ENCODE peak calls at places on chromosomes 11 and 22, in seven cellular contexts. One of them, this sample, is unnamed.

GRCh38 chr11:102446606-102447005 is 6.0 kb downstream of the TMEM123 start:
- DNase-seq in natural killer cell: no peak
- DNase-seq in dorsolateral prefrontal cortex: no peak
- DNase-seq in GM06990: no peak
- DNase-seq in CD8-positive, alpha-beta T cell: no peak
- DNase-seq in AG09319: no peak
- DNase-seq in Caco-2: no peak
- DNase-seq in this sample: no peak

GRCh38 chr11:26613759-26614158 is 41.7 kb upstream of the MUC15 start:
- DNase-seq in natural killer cell: no peak
- DNase-seq in dorsolateral prefrontal cortex: no peak
- DNase-seq in GM06990: no peak
- DNase-seq in CD8-positive, alpha-beta T cell: no peak
- DNase-seq in AG09319: no peak
- DNase-seq in Caco-2: no peak
- DNase-seq in this sample: no peak

GRCh38 chr22:35525687-35526332 is 14.8 kb upstream of the RASD2 start:
- DNase-seq in natural killer cell: no peak
- DNase-seq in dorsolateral prefrontal cortex: no peak
- DNase-seq in GM06990: no peak
- DNase-seq in CD8-positive, alpha-beta T cell: no peak
- DNase-seq in AG09319: no peak
- DNase-seq in Caco-2: no peak
- DNase-seq in this sample: no peak

GRCh38 chr11:124172076-124172475 is 11.1 kb upstream of the OR10D3 start:
- DNase-seq in natural killer cell: no peak
- DNase-seq in dorsolateral prefrontal cortex: no peak
- DNase-seq in GM06990: no peak
- DNase-seq in CD8-positive, alpha-beta T cell: no peak
- DNase-seq in AG09319: no peak
- DNase-seq in Caco-2: no peak
- DNase-seq in this sample: no peak

GRCh38 chr22:40547729-40548143 is 88.8 kb downstream of the MRTFA start:
- DNase-seq in natural killer cell: no peak
- DNase-seq in dorsolateral prefrontal cortex: no peak
- DNase-seq in GM06990: no peak
- DNase-seq in CD8-positive, alpha-beta T cell: no peak
- DNase-seq in AG09319: no peak
- DNase-seq in Caco-2: no peak
- DNase-seq in this sample: no peak

GRCh38 chr11:125201525-125202121 is 37.1 kb downstream of the PKNOX2 start:
- DNase-seq in natural killer cell: no peak
- DNase-seq in dorsolateral prefrontal cortex: no peak
- DNase-seq in GM06990: no peak
- DNase-seq in CD8-positive, alpha-beta T cell: no peak
- DNase-seq in AG09319: no peak
- DNase-seq in Caco-2: no peak
- DNase-seq in this sample: no peak

GRCh38 chr22:48717883-48718817 is 1109.5 kb downstream of the BRD1 start:
- DNase-seq in natural killer cell: no peak
- DNase-seq in dorsolateral prefrontal cortex: no peak
- DNase-seq in GM06990: no peak
- DNase-seq in CD8-positive, alpha-beta T cell: no peak
- DNase-seq in AG09319: no peak
- DNase-seq in Caco-2: peak; percentile 12
- DNase-seq in this sample: no peak

GRCh38 chr22:41656515-41656914 is 32.2 kb downstream of the SNU13 start:
- DNase-seq in natural killer cell: no peak
- DNase-seq in dorsolateral prefrontal cortex: no peak
- DNase-seq in GM06990: no peak
- DNase-seq in CD8-positive, alpha-beta T cell: no peak
- DNase-seq in AG09319: no peak
- DNase-seq in Caco-2: no peak
- DNase-seq in this sample: no peak

GRCh38 chr11:10893713-10894112 is 35.9 kb upstream of the ZBED5 start:
- DNase-seq in natural killer cell: no peak
- DNase-seq in dorsolateral prefrontal cortex: no peak
- DNase-seq in GM06990: no peak
- DNase-seq in CD8-positive, alpha-beta T cell: no peak
- DNase-seq in AG09319: no peak
- DNase-seq in Caco-2: peak; percentile 63
- DNase-seq in this sample: no peak

DNA sequence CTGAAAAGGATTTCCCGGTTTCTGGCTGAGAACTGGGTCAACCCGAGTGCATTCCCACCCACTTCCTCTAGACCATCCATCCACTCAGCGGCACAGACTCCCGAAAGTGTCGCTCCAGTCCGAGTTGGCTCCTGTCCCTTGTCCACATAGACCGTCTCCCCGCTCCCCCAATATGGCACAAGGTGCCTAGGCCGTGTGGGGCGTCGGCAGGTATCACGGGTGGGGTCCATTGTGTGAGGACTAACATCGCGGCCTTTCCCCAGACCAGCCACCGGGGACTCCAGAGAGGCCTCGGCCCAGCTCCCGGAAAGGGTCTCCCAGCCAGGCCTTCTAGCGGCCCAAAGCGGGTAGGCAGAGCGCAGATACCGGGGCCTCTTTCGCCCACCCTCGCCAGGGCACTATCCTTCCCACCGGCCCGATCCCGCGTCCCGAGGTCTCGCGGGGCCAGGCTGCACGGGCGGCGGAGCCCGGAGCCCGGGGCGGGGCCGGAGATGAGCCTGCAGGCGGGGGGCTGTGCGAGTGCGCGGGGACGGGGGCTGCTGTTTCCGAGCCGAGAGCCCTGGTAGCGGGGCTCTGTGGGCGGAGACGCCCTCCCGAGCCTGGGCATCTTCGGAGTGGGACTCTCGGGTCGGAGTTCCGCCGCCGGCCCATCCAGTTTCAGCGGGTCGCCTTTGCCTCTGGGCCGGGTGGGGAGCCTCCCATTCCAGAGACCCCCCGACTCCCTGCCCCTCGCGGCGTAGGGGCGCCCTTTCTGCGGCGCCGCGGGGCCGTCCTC is 21.1 kb downstream of the SERPINH1 start:
- DNase-seq in natural killer cell: peak; percentile 42
- DNase-seq in dorsolateral prefrontal cortex: no peak
- DNase-seq in GM06990: peak; percentile 66
- DNase-seq in CD8-positive, alpha-beta T cell: peak; percentile 66
- DNase-seq in AG09319: no peak
- DNase-seq in Caco-2: peak; percentile 90
- DNase-seq in this sample: peak; percentile 87
- TF ChIP-seq CTCF in natural killer cell: no peak
- TF ChIP-seq CTCF in dorsolateral prefrontal cortex: peak; percentile 35
- TF ChIP-seq CTCF in GM06990: peak; percentile 32
- TF ChIP-seq CTCF in CD8-positive, alpha-beta T cell: no peak
- TF ChIP-seq CTCF in AG09319: peak; percentile 25
- TF ChIP-seq CTCF in Caco-2: peak; percentile 58
- TF ChIP-seq CTCF in this sample: no peak

GRCh38 chr11:2878782-2879181 is 6.8 kb downstream of the CDKN1C start:
- DNase-seq in natural killer cell: no peak
- DNase-seq in dorsolateral prefrontal cortex: no peak
- DNase-seq in GM06990: no peak
- DNase-seq in CD8-positive, alpha-beta T cell: no peak
- DNase-seq in AG09319: no peak
- DNase-seq in Caco-2: no peak
- DNase-seq in this sample: no peak
- TF ChIP-seq CTCF in natural killer cell: no peak
- TF ChIP-seq CTCF in dorsolateral prefrontal cortex: no peak
- TF ChIP-seq CTCF in GM06990: no peak
- TF ChIP-seq CTCF in CD8-positive, alpha-beta T cell: no peak
- TF ChIP-seq CTCF in AG09319: no peak
- TF ChIP-seq CTCF in Caco-2: no peak
- TF ChIP-seq CTCF in this sample: no peak

DNA sequence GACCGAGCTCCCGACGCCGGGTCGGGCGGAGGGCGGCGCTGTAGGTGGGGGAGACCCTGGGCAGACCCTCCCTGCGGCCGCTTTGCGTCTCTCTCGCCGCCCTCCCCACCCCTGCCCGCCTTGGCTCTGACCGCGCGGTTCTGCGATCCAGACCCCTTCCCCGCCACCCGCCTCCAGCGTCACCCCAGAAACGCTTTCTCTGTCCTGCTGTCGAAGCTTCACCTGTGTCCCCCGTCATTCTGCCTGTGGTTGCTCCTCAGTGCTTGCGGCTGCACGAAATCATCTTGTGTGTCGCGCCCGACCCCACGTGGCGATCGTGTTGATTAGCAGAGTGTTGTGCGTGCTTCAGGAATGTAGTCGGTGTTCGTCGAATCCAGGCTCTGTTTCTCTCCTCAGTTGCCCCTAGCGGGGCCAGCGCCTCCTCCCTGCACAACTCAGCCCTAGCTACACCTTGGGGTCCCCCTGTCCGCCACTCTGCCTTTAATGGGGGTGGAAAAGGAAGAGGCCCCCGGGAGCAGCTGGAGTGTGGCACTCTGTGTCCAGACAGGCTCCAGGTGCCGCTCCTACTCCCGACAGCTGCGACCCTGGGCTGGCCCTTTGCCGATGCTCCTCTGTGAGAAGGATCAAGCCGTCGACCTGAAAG is 851 bp downstream of the PTDSS2 start:
- DNase-seq in natural killer cell: peak; percentile 58
- DNase-seq in dorsolateral prefrontal cortex: peak; percentile 77
- DNase-seq in GM06990: peak; percentile 65
- DNase-seq in CD8-positive, alpha-beta T cell: peak; percentile 90
- DNase-seq in AG09319: no peak
- DNase-seq in Caco-2: peak; percentile 84
- DNase-seq in this sample: no peak
- TF ChIP-seq CTCF in natural killer cell: no peak
- TF ChIP-seq CTCF in dorsolateral prefrontal cortex: no peak
- TF ChIP-seq CTCF in GM06990: peak; percentile 32
- TF ChIP-seq CTCF in CD8-positive, alpha-beta T cell: peak; percentile 65
- TF ChIP-seq CTCF in AG09319: no peak
- TF ChIP-seq CTCF in Caco-2: peak; percentile 40
- TF ChIP-seq CTCF in this sample: peak; percentile 42

DNA sequence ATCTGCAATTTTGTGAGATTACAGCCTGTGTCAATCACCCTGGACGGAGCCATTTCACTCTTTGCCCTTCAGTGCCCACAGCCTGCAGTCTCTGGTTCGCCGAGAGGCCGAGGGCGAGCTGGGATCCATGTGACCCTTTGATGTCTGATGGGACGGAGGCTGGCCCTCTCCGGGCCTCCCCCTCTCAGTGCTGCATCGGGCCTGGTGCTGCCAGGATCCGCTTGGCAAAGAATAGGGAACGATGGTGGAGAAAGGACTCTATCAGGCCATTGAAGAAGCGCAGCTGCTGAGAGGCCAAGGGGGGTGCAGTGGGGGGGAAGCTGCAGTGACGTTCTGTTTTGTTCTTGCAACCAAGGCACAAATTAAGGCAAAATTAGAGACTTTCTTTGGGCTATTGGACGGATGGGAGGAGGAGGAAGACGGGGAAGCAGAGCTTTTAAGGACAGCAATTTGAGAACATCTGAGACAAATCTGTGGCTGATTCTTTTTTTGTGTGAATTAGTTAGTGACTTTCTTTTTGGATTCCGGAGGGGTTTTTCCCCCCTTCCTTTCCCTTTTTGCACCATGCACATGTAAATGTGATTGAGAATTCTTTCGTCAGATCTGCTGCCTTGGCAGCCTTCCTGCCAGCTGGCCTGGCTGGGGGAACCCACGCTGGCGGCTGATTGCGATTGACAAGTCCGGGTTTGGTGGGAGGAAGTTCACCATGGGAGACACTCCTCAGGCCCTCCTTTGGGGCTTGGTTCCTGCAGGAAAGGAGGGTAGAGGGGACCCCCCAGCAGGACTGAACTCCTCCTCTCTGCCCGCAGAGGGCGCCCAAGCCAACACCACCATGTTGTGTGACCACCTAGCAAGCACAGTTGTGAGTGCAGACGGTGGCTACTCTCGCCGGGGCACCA is 214.5 kb downstream of the NTM start:
- DNase-seq in natural killer cell: no peak
- DNase-seq in dorsolateral prefrontal cortex: peak; percentile 98
- DNase-seq in GM06990: no peak
- DNase-seq in CD8-positive, alpha-beta T cell: no peak
- DNase-seq in AG09319: no peak
- DNase-seq in Caco-2: no peak
- DNase-seq in this sample: no peak
- TF ChIP-seq CTCF in natural killer cell: no peak
- TF ChIP-seq CTCF in dorsolateral prefrontal cortex: peak; percentile 85
- TF ChIP-seq CTCF in GM06990: peak; percentile 55
- TF ChIP-seq CTCF in CD8-positive, alpha-beta T cell: no peak
- TF ChIP-seq CTCF in AG09319: peak; percentile 14
- TF ChIP-seq CTCF in Caco-2: no peak
- TF ChIP-seq CTCF in this sample: no peak

GRCh38 chr11:113387605-113388211 is at the start of gene ANKK1:
- DNase-seq in natural killer cell: no peak
- DNase-seq in dorsolateral prefrontal cortex: no peak
- DNase-seq in GM06990: no peak
- DNase-seq in CD8-positive, alpha-beta T cell: no peak
- DNase-seq in AG09319: no peak
- DNase-seq in Caco-2: no peak
- DNase-seq in this sample: no peak
- TF ChIP-seq CTCF in natural killer cell: no peak
- TF ChIP-seq CTCF in dorsolateral prefrontal cortex: no peak
- TF ChIP-seq CTCF in GM06990: peak; percentile 43
- TF ChIP-seq CTCF in CD8-positive, alpha-beta T cell: no peak
- TF ChIP-seq CTCF in AG09319: peak; percentile 0
- TF ChIP-seq CTCF in Caco-2: peak; percentile 61
- TF ChIP-seq CTCF in this sample: no peak

GRCh38 chr22:20240900-20241299 is 27.2 kb downstream of the RTN4R start:
- DNase-seq in natural killer cell: no peak
- DNase-seq in dorsolateral prefrontal cortex: no peak
- DNase-seq in GM06990: no peak
- DNase-seq in CD8-positive, alpha-beta T cell: no peak
- DNase-seq in AG09319: no peak
- DNase-seq in Caco-2: no peak
- DNase-seq in this sample: no peak

GRCh38 chr22:20239063-20239950 is 28.8 kb downstream of the RTN4R start:
- DNase-seq in natural killer cell: peak; percentile 33
- DNase-seq in dorsolateral prefrontal cortex: no peak
- DNase-seq in GM06990: peak; percentile 42
- DNase-seq in CD8-positive, alpha-beta T cell: peak; percentile 46
- DNase-seq in AG09319: no peak
- DNase-seq in Caco-2: no peak
- DNase-seq in this sample: no peak

GRCh38 chr22:20237480-20238440 is 30.4 kb downstream of the RTN4R start:
- DNase-seq in natural killer cell: peak; percentile 52
- DNase-seq in dorsolateral prefrontal cortex: no peak
- DNase-seq in GM06990: no peak
- DNase-seq in CD8-positive, alpha-beta T cell: peak; percentile 73
- DNase-seq in AG09319: no peak
- DNase-seq in Caco-2: no peak
- DNase-seq in this sample: no peak

GRCh38 chr22:20239951-20240773 is 28.0 kb downstream of the RTN4R start:
- DNase-seq in natural killer cell: no peak
- DNase-seq in dorsolateral prefrontal cortex: no peak
- DNase-seq in GM06990: no peak
- DNase-seq in CD8-positive, alpha-beta T cell: no peak
- DNase-seq in AG09319: no peak
- DNase-seq in Caco-2: no peak
- DNase-seq in this sample: no peak

GRCh38 chr22:20238567-20239062 is 29.5 kb downstream of the RTN4R start:
- DNase-seq in natural killer cell: peak; percentile 34
- DNase-seq in dorsolateral prefrontal cortex: no peak
- DNase-seq in GM06990: peak; percentile 55
- DNase-seq in CD8-positive, alpha-beta T cell: peak; percentile 56
- DNase-seq in AG09319: no peak
- DNase-seq in Caco-2: peak; percentile 70
- DNase-seq in this sample: peak; percentile 98
- TF ChIP-seq CTCF in natural killer cell: peak; percentile 18
- TF ChIP-seq CTCF in dorsolateral prefrontal cortex: peak; percentile 37
- TF ChIP-seq CTCF in GM06990: peak; percentile 82
- TF ChIP-seq CTCF in CD8-positive, alpha-beta T cell: no peak
- TF ChIP-seq CTCF in AG09319: peak; percentile 24
- TF ChIP-seq CTCF in Caco-2: peak; percentile 91
- TF ChIP-seq CTCF in this sample: peak; percentile 50

GRCh38 chr11:79055866-79056632 is 384.8 kb downstream of the TENM4 start:
- DNase-seq in natural killer cell: no peak
- DNase-seq in dorsolateral prefrontal cortex: no peak
- DNase-seq in GM06990: no peak
- DNase-seq in CD8-positive, alpha-beta T cell: no peak
- DNase-seq in AG09319: peak; percentile 54
- DNase-seq in Caco-2: no peak
- DNase-seq in this sample: no peak
- TF ChIP-seq CTCF in natural killer cell: no peak
- TF ChIP-seq CTCF in dorsolateral prefrontal cortex: no peak
- TF ChIP-seq CTCF in GM06990: no peak
- TF ChIP-seq CTCF in CD8-positive, alpha-beta T cell: no peak
- TF ChIP-seq CTCF in AG09319: peak; percentile 32
- TF ChIP-seq CTCF in Caco-2: peak; percentile 17
- TF ChIP-seq CTCF in this sample: no peak

This sample was measured in D721Med.